ENCODE peak calls at places on chromosome 16, in ten cellular contexts. H, I, U, Z, W, P, F, L, V and D are unnamed samples.
A peak's percentile ranks its signal among the peaks of the same experiment; 100 is the strongest.

GRCh38 chr16:84735846-84736586 is 36.2 kb downstream of the USP10 start:
- DNase-seq in Z (no peak), H (peak; percentile 70), L (no peak), W (peak; percentile 79), U (no peak), F (no peak), P (no peak), I (no peak), V (no peak), D (no peak)

GRCh38 chr16:73771676-73772075 is 524.9 kb upstream of the PSMD7 start:
- DNase-seq in L (no peak), F (no peak), W (no peak), H (no peak), V (no peak), Z (no peak), I (no peak), U (no peak), P (no peak), D (peak; percentile 34)

GRCh38 chr16:71489122-71489521 is at the start of gene ZNF19:
- DNase-seq in V (no peak), H (no peak), P (peak; percentile 20), Z (no peak), W (no peak), F (no peak), U (no peak), I (no peak), L (no peak), D (no peak)

GRCh38 chr16:71358464-71359031 is at the start of gene CALB2:
- DNase-seq in P (peak; percentile 85), V (peak; percentile 89), I (peak; percentile 71), Z (peak; percentile 84), H (peak; percentile 82), L (peak; percentile 85), U (peak; percentile 75), W (peak; percentile 61), F (peak; percentile 69), D (peak; percentile 17)

GRCh38 chr16:324451-325334 is 27.8 kb downstream of the AXIN1 start:
- DNase-seq in P (peak; percentile 70), F (peak; percentile 82), V (no peak), H (no peak), W (peak; percentile 40), L (peak; percentile 69), U (no peak), Z (no peak), I (no peak), D (no peak)

GRCh38 chr16:67400901-67401300 is 7.6 kb upstream of the TPPP3 start:
- DNase-seq in H (no peak), I (no peak), V (no peak), P (no peak), F (no peak), W (no peak), L (no peak), U (no peak), Z (no peak), D (no peak)

GRCh38 chr16:84141143-84141670 is 3.8 kb downstream of the HSDL1 start:
- DNase-seq in L (no peak), U (no peak), H (no peak), F (no peak), I (no peak), V (no peak), Z (no peak), P (peak; percentile 63), W (no peak), D (no peak)

GRCh38 chr16:85553436-85554113 is 59.5 kb upstream of the GSE1 start:
- DNase-seq in I (peak; percentile 79), L (peak; percentile 80), W (peak; percentile 76), V (no peak), F (peak; percentile 73), U (peak; percentile 68), Z (peak; percentile 92), P (peak; percentile 78), H (peak; percentile 68), D (no peak)

GRCh38 chr16:64153718-64154117 is 968.1 kb downstream of the CDH11 start:
- DNase-seq in L (no peak), H (no peak), F (no peak), V (no peak), U (no peak), P (no peak), Z (no peak), W (no peak), I (no peak), D (peak; percentile 63)

GRCh38 chr16:22267764-22268163 is 29.4 kb upstream of the POLR3E start:
- DNase-seq in I (peak; percentile 49), P (no peak), Z (no peak), H (no peak), U (no peak), W (no peak), V (no peak), L (no peak), F (no peak), D (no peak)

GRCh38 chr16:67110136-67110847 is 551 bp downstream of the PHAF1 start:
- DNase-seq in V (no peak), W (peak; percentile 33), P (peak; percentile 51), I (no peak), H (no peak), F (no peak), Z (peak; percentile 45), L (peak; percentile 35), U (no peak), D (no peak)

GRCh38 chr16:31330553-31330890 is 24.5 kb upstream of the ITGAX start:
- DNase-seq in L (no peak), V (no peak), F (no peak), Z (no peak), H (no peak), U (no peak), I (no peak), W (no peak), P (peak; percentile 29), D (no peak)

GRCh38 chr16:85206472-85207356 is 94.4 kb upstream of the CIBAR2 start:
- DNase-seq in P (peak; percentile 62), L (no peak), H (no peak), I (peak; percentile 63), W (peak; percentile 62), F (no peak), U (no peak), Z (peak; percentile 87), V (no peak), D (no peak)

GRCh38 chr16:89210904-89211515 is 6.5 kb upstream of the ZNF778 start:
- DNase-seq in V (no peak), Z (no peak), H (no peak), P (no peak), F (no peak), L (no peak), W (no peak), I (no peak), U (no peak), D (no peak)

GRCh38 chr16:84739349-84740124 is 39.7 kb downstream of the USP10 start:
- DNase-seq in H (no peak), F (no peak), I (no peak), U (no peak), P (no peak), W (no peak), Z (no peak), L (no peak), V (no peak), D (peak; percentile 97)

GRCh38 chr16:66923247-66923851 is 2.0 kb downstream of the RRAD start:
- DNase-seq in F (no peak), Z (no peak), P (no peak), U (no peak), V (no peak), W (no peak), I (peak; percentile 57), H (no peak), L (no peak), D (no peak)

GRCh38 chr16:46607529-46607928 is 13.7 kb downstream of the SHCBP1 start:
- DNase-seq in H (no peak), W (no peak), L (no peak), V (no peak), I (no peak), Z (peak; percentile 42), P (peak; percentile 26), U (no peak), F (no peak), D (peak; percentile 69)
- TF ChIP-seq CTCF in H (peak; percentile 68), W (peak; percentile 38), L (peak; percentile 31), V (no peak), I (peak; percentile 46), Z (peak; percentile 43), P (no peak), U (peak; percentile 37), F (peak; percentile 48), D (peak; percentile 79)

GRCh38 chr16:51376080-51376479 is 225.0 kb upstream of the SALL1 start:
- DNase-seq in F (no peak), V (no peak), L (no peak), U (no peak), H (no peak), I (no peak), W (no peak), Z (no peak), P (no peak), D (no peak)
- TF ChIP-seq CTCF in F (no peak), V (no peak), L (no peak), U (no peak), H (no peak), I (no peak), W (no peak), Z (no peak), P (peak; percentile 49), D (peak; percentile 56)

DNA sequence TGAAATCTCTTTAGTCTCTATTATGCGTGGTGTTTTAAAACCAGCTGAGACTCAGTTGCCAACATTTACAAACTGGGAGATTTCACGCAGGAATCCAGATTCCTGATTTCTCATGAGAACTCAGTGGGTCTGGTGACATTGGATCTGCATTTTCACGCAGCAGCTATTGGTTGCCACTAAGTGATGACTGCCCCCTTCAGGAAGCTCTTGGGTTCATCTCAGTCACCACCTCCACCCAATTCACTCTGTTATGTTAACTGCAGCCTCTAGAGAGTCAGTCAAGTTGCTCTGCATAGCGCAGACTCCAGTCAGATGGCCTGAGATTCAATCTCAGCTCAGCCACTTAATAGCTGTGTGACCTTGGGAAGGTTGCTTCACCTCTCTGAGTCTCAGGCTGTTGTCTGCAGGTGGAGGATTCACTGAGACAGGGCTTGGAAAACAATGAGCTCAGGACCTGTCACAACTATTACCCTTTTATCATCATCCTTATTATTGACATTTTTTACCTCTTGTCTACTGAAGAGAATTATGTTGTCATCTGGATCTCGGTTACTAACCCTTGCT is 6.4 kb downstream of the SHISA9 start:
- DNase-seq in F (no peak), P (peak; percentile 79), W (no peak), I (no peak), Z (no peak), V (no peak), L (no peak), H (no peak), U (no peak), D (peak; percentile 15)
- TF ChIP-seq CTCF in F (no peak), P (peak; percentile 70), W (no peak), I (no peak), Z (no peak), V (no peak), L (no peak), H (peak; percentile 47), U (peak; percentile 20), D (peak; percentile 59)

GRCh38 chr16:6343157-6343556 is 989.5 kb upstream of the RBFOX1 start:
- DNase-seq in W (no peak), V (no peak), H (no peak), L (no peak), U (no peak), P (peak; percentile 26), I (no peak), Z (no peak), F (no peak), D (no peak)

GRCh38 chr16:6341993-6342392 is 990.7 kb upstream of the RBFOX1 start:
- DNase-seq in H (no peak), V (no peak), Z (no peak), L (no peak), U (no peak), P (peak; percentile 33), F (no peak), I (no peak), W (no peak), D (no peak)

GRCh38 chr16:6349725-6350124 is 982.9 kb upstream of the RBFOX1 start:
- DNase-seq in H (no peak), F (no peak), P (peak; percentile 10), U (no peak), Z (no peak), I (no peak), W (no peak), V (no peak), L (no peak), D (no peak)

GRCh38 chr16:6345090-6345489 is 987.6 kb upstream of the RBFOX1 start:
- DNase-seq in H (no peak), Z (no peak), L (no peak), F (no peak), U (no peak), W (no peak), I (no peak), V (no peak), P (peak; percentile 27), D (no peak)
- TF ChIP-seq CTCF in H (peak; percentile 41), Z (no peak), L (no peak), F (no peak), U (no peak), W (no peak), I (no peak), V (no peak), P (peak; percentile 59), D (peak; percentile 20)